ENCODE peak calls at places on chromosome 14, in six cellular contexts. H is endodermal cell, J is HFF-Myc, V is hepatocyte, P is GM23338, Q is LNCaP clone FGC. A is an unnamed sample.

GRCh38 chr14:76924363-76925151 is 98.3 kb downstream of the LRRC74A start:
- DNase-seq in J (no peak), P (peak), H (peak), V (peak), Q (no peak), A (no peak)

GRCh38 chr14:74259513-74259912 is 20.3 kb downstream of the VSX2 start:
- DNase-seq in P (no peak), J (no peak), Q (no peak), V (no peak), H (peak), A (no peak)

GRCh38 chr14:74712499-74713394 is at the start of the genes AREL1 and FCF1:
- DNase-seq in Q (peak), J (peak), P (peak), H (peak), V (peak), A (peak)

GRCh38 chr14:55721353-55721752 is 141.3 kb downstream of the KTN1 start:
- DNase-seq in V (no peak), Q (no peak), J (peak), H (no peak), P (no peak), A (peak)

GRCh38 chr14:94394594-94395305 is 6.3 kb upstream of the SERPINA1 start:
- DNase-seq in J (no peak), Q (no peak), H (no peak), P (no peak), V (peak), A (no peak)

GRCh38 chr14:50233335-50234250 is 2.2 kb upstream of the SOS2 start:
- DNase-seq in J (no peak), V (no peak), Q (peak), H (no peak), P (no peak), A (no peak)

GRCh38 chr14:71247106-71247505 is 339.8 kb downstream of the PCNX1 start:
- DNase-seq in V (no peak), P (no peak), H (no peak), J (no peak), Q (no peak), A (no peak)

GRCh38 chr14:80927385-80927989 is 14.1 kb downstream of the CEP128 start:
- DNase-seq in J (no peak), V (no peak), H (peak), Q (no peak), P (peak), A (no peak)

GRCh38 chr14:93655078-93655750 is 133.1 kb downstream of the PRIMA1 start:
- DNase-seq in H (peak), J (peak), Q (peak), P (peak), V (peak), A (peak)

GRCh38 chr14:100534528-100535286 is 52.5 kb downstream of the BEGAIN start:
- DNase-seq in P (no peak), J (no peak), H (peak), V (no peak), Q (no peak), A (no peak)

GRCh38 chr14:23828611-23829010 is 125.0 kb upstream of the DHRS4 start:
- DNase-seq in Q (no peak), H (no peak), P (no peak), J (no peak), V (no peak), A (no peak)

GRCh38 chr14:59208224-59208814 is 19.9 kb downstream of the DAAM1 start:
- DNase-seq in Q (no peak), P (no peak), V (no peak), H (no peak), J (no peak), A (no peak)

GRCh38 chr14:50762001-50762930 is 68.7 kb downstream of the NIN start:
- DNase-seq in J (peak), V (no peak), H (no peak), Q (no peak), P (no peak), A (no peak)

GRCh38 chr14:91204657-91205056 is 39.8 kb downstream of the GPR68 start:
- DNase-seq in V (no peak), Q (no peak), P (no peak), J (no peak), H (no peak), A (no peak)

GRCh38 chr14:73751157-73751691 is 37.0 kb upstream of the PNMA1 start:
- DNase-seq in J (no peak), Q (no peak), V (no peak), H (no peak), P (no peak), A (no peak)

GRCh38 chr14:93104961-93105360 is 10.8 kb downstream of the ITPK1 start:
- DNase-seq in P (peak), H (peak), V (no peak), J (no peak), Q (no peak), A (no peak)

GRCh38 chr14:97053941-97054340 is 256.8 kb downstream of the VRK1 start:
- DNase-seq in P (no peak), J (no peak), Q (no peak), V (no peak), H (no peak), A (no peak)

GRCh38 chr14:97058071-97058470 is 260.9 kb downstream of the VRK1 start:
- DNase-seq in P (no peak), V (no peak), J (no peak), H (no peak), Q (no peak), A (no peak)

GRCh38 chr14:97057238-97057637 is 260.1 kb downstream of the VRK1 start:
- DNase-seq in P (no peak), H (no peak), J (no peak), Q (no peak), V (no peak), A (no peak)

GRCh38 chr14:97058589-97058988 is 261.4 kb downstream of the VRK1 start:
- DNase-seq in P (no peak), H (no peak), V (no peak), Q (no peak), J (no peak), A (no peak)

GRCh38 chr14:97056086-97056485 is 258.9 kb downstream of the VRK1 start:
- DNase-seq in J (no peak), Q (no peak), H (no peak), V (no peak), P (peak), A (no peak)
- TF ChIP-seq CTCF in J (no peak), Q (no peak), H (peak), V (no peak), P (peak), A (no peak)

GRCh38 chr14:69672372-69672771 is 61.0 kb downstream of the SUSD6 start:
- DNase-seq in P (no peak), H (no peak), Q (no peak), J (no peak), V (no peak), A (no peak)
- H3K4me3 ChIP-seq in P (no peak), H (no peak), Q (no peak), J (no peak), V (no peak), A (no peak)

DNA sequence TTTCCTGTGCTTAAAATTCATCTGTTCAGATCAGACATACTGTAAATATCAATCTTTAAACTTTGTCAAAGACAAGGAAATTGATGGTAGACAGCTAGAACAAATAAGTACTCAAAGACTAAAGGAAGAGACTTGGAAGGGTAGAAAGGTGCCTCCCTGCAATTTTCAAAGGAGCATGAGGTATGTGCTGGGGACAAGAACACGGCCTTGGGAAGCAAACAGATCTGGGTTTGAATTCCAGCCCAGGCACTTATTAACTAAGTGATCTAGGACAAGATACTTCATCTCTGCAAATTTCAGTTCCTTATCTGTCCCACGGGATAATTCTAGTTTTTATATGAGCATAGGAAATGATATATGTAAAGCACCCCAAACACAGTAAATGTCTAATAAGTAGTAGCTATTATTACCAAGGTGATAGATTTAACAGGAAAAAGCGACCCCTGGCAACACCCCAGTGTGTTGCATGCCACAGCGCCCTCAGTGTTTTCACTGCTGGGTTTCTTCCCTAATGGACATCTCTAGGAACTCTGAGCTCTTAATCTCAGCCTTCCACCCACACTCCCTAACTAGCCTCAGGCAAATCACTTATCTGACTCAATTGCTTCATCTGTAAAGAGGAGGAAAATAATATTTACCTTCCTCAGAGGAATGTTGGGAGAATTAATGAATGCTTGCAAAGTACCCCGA is 44.7 kb upstream of the BMP4 start:
- DNase-seq in V (no peak), Q (no peak), H (peak), J (no peak), P (peak), A (no peak)
- TF ChIP-seq CTCF in V (no peak), Q (peak), H (peak), J (no peak), P (peak), A (peak)

DNA sequence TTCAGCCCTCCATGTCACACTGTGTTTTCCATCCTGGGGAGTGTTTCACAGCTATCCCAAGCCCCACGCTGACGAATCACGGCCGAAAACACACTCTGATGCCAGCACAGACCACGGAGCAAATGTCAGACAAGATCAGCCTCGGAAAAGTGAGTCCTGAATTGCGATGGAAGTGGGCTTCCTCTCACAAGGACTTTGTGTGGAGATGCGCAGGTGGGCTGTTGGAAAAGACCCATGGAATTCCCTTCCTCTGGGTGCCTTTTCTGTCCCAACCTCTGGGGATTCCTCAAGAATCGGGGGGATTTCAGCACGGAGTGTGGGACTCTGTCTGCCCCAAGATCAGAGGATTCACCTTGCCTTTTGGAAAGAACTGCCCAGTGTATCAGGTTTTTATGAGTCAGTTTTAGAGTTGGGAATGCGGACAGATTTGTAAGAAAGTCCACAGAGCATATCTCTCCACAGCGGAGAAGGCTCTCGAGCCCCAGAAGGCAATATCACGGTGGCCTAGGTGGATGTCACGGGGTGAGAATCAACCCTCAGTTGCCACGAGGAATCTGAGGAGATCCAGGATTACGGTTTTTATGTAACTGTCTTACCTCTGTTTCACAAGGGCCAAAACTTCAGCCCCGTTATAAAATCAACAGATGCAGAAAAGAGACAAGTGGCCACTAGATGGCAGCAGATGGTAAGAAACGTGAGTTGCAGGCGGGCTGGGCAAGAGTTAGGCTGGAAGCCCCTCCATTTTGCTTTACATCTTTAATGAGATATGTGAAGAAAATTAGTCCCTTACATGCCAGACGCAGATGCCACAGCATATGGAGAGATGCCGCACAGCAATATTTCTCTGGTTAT is 201.9 kb downstream of the DAD1 start:
- DNase-seq in P (peak), H (peak), J (peak), V (peak), Q (peak), A (no peak)
- H3K4me3 ChIP-seq in P (no peak), H (no peak), J (no peak), V (no peak), Q (no peak), A (no peak)

GRCh38 chr14:86038401-86038985 is 508.5 kb downstream of the FLRT2 start:
- DNase-seq in P (peak), V (peak), J (peak), Q (no peak), H (peak), A (no peak)
- TF ChIP-seq CTCF in P (peak), V (peak), J (peak), Q (peak), H (peak), A (peak)

GRCh38 chr14:36582874-36583241 is 444 bp upstream of the NKX2-8 start:
- DNase-seq in P (no peak), H (no peak), J (no peak), V (no peak), Q (no peak), A (no peak)

GRCh38 chr14:36579573-36580140 is 2.8 kb downstream of the NKX2-8 start:
- DNase-seq in V (no peak), H (peak), J (no peak), Q (no peak), P (peak), A (no peak)

GRCh38 chr14:36580141-36580855 is 2.1 kb downstream of the NKX2-8 start:
- DNase-seq in Q (no peak), J (no peak), P (peak), V (no peak), H (no peak), A (no peak)

GRCh38 chr14:36582011-36582873 is at the start of gene NKX2-8:
- DNase-seq in P (peak), V (peak), J (no peak), Q (no peak), H (peak), A (no peak)

DNA sequence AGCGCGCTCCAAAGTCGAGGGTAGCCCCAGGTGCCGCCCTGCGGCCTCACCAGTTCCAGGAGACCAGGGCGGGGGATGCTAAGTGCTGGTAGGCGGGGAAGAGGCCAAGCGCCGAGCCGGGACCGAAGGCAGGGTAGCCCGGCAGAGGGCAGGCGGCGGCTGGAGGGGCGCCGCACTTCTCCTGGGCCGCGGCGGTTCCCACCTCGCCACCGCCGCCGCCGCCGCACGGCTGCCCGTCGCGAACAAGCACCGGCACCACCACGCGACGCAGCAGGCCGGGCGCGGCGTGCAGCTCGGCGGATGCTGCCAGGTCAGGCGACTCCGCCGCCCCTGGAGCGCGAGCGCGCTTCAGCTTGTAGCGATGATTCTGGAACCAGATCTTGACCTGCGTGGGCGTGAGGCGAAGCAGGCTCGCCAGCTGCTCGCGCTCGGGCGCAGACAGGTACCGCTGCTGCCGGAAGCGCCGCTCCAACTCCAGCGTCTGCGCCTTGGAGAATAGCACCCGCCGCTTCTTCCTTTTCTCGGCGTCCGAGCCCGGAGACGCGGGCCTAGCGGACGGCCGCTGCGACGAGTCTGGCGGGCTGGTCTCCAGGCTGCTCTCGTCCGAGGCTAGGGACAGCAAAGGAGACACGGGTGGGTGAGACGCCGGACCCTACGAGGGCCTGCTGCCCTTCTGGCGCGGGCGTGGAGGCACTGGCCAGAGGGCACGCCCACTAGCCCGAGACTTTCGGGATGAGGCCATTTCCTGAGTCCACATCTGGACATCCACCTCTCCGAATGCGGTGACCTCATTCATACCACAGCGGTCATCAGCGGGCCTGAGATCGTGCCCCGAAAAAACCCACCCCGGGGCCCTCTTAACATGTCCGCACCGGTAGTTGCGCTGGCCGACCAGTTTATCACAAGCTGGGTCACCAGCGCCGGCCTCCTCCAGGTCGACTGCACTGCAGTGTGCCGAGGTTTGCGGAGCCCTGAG is 1.3 kb downstream of the NKX2-8 start:
- DNase-seq in P (peak), H (peak), J (no peak), Q (no peak), V (peak), A (no peak)
- H3K4me3 ChIP-seq in P (peak), H (peak), J (peak), Q (peak), V (peak), A (peak)

DNA sequence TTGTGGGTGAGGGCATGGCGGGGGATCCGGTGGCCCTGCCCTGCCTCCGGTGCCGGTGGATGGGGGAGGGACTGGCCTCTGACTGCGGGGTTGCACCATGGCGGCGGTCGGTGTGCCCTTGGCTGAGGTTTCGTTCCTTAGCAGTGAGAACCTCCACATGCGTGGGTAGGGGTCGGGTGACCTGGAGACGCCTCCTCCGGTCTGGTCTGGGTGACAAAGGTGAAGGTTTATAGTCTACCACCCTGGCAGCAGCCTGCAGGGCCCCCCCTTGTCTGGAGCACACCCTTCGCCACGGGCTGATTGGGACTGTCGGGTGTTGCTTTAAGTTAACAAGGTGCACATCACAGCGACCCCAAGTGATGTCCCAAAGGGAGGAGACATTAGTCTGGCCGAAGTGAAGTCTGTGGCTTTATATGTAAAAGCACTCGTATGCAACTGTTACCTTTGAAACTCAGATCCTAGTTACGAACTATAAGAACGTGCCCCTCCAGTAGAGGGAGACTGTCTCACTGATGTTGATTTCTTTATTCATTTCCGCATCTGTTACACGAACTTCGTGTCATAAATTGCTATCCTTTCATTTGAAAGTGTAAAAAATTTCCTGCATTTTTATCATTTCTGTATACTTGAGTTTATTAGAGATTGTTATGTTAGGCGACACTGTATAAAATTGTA is 74.4 kb downstream of the WDR20 start:
- DNase-seq in J (no peak), P (peak), H (peak), Q (no peak), V (no peak), A (no peak)
- TF ChIP-seq CTCF in J (no peak), P (peak), H (peak), Q (peak), V (no peak), A (peak)

GRCh38 chr14:78566859-78567172 is 396.6 kb downstream of the NRXN3 start:
- DNase-seq in H (no peak), Q (no peak), P (no peak), V (no peak), J (no peak), A (no peak)

GRCh38 chr14:78567343-78567742 is 397.2 kb downstream of the NRXN3 start:
- DNase-seq in J (no peak), V (no peak), H (no peak), Q (no peak), P (no peak), A (no peak)

DNA sequence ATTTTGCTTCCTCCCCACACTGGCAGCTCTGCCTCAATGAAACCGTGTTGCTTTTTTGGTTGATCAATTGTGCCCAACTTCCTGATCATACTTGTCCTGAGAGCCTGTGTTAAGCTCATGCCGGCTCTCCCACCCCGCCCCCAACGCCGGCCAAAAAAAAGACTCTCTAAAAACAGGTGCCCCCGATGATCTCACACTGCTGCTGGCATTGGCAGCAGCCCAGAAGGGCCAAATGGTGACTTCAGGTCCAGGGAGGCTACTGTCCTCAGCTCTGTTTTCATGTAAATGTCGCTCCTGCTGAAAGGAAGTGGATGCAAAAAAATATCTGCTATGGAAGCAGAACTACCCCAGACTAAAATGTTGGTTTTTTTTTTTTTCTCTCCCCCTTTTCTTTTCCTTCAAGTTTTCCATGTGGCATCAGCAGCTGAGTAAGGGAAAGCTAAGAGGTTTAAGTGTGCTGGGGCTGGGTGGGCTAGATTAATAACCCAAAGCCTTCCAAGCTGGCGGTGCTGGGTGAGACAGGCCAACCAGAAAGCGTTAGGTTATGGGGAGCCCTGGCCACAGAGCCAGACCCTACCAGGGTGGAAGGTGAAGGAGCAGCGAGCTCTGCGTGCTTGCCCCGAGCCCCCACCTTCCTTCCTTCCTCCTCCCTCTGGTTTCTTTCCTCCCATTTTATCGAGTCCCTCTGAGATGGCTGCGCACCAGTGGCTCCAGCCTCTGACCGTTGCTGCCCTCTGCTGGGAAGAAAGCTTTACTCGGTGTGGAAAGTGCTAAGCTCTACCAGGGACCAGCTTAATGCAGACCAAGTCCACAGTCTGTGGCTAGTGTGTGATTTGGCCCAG is 396.1 kb downstream of the NRXN3 start:
- DNase-seq in Q (no peak), V (peak), H (peak), P (peak), J (peak), A (peak)
- H3K4me3 ChIP-seq in Q (no peak), V (no peak), H (no peak), P (peak), J (no peak), A (peak)

GRCh38 chr14:65486856-65487255 is 74.3 kb downstream of the FUT8 start:
- DNase-seq in P (no peak), H (no peak), Q (no peak), J (no peak), V (no peak), A (no peak)
- TF ChIP-seq CTCF in P (peak), H (peak), Q (peak), J (no peak), V (no peak), A (peak)

GRCh38 chr14:84750763-84751554 is 779.0 kb upstream of the FLRT2 start:
- DNase-seq in P (peak), H (no peak), J (no peak), Q (no peak), V (peak), A (peak)
- H3K4me3 ChIP-seq in P (no peak), H (peak), J (no peak), Q (no peak), V (peak), A (peak)